ENCODE peak calls at places on chromosomes 4 and X, in six cellular contexts. O is HFF-Myc, L is pancreas, H is A549, B is fibroblast of pulmonary artery, D is GM23338. Y is an unnamed sample.

GRCh38 chr4:88820723-88821368 is 123.2 kb upstream of the NAP1L5 start:
- DNase-seq in O (no peak), L (no peak), H (no peak), B (no peak), D (peak), Y (no peak)

GRCh38 chr4:136928957-136929411 is 603.3 kb downstream of the PCDH18 start:
- DNase-seq in O (no peak), L (peak), H (no peak), B (no peak), D (no peak), Y (no peak)

GRCh38 chrX:70338290-70338689 is 48.4 kb downstream of the KIF4A start:
- DNase-seq in O (no peak), L (no peak), H (no peak), B (no peak), D (no peak), Y (no peak)

GRCh38 chrX:102745513-102746133 is 25.1 kb downstream of the GPRASP3 start:
- DNase-seq in O (no peak), L (peak), H (no peak), B (no peak), D (peak), Y (no peak)

GRCh38 chr4:56804551-56804950 is 16.9 kb downstream of the SPINK2 start:
- DNase-seq in O (no peak), L (no peak), H (no peak), B (peak), D (no peak), Y (peak)

GRCh38 chrX:13506574-13506973 is 62.8 kb upstream of the EGFL6 start:
- DNase-seq in O (no peak), L (peak), H (peak), B (peak), D (peak), Y (peak)

GRCh38 chr4:113657834-113658233 is 103.7 kb downstream of the CAMK2D start:
- DNase-seq in O (no peak), L (no peak), H (no peak), B (no peak), D (no peak), Y (no peak)

GRCh38 chr4:178241601-178242118 is 799.4 kb upstream of the AGA start:
- DNase-seq in O (no peak), L (no peak), H (no peak), B (no peak), D (no peak), Y (no peak)

GRCh38 chr4:5887361-5888221 is 5.3 kb downstream of the CRMP1 start:
- DNase-seq in O (no peak), L (no peak), H (no peak), B (no peak), D (peak), Y (no peak)

GRCh38 chr4:183721207-183722081 is 62.4 kb downstream of the TRAPPC11 start:
- DNase-seq in O (peak), L (peak), H (peak), B (peak), D (peak), Y (peak)

GRCh38 chrX:15663439-15663838 is 1.2 kb downstream of the CLTRN start:
- DNase-seq in O (no peak), L (no peak), H (no peak), B (no peak), D (no peak), Y (no peak)

GRCh38 chr4:139242511-139243051 is 37.4 kb downstream of the MGARP start:
- DNase-seq in O (peak), L (no peak), H (no peak), B (peak), D (no peak), Y (peak)

GRCh38 chrX:118117069-118117405 is 427 bp upstream of the KLHL13 start:
- DNase-seq in O (no peak), L (peak), H (no peak), B (no peak), D (no peak), Y (no peak)

GRCh38 chrX:121146059-121146628 is 98.7 kb downstream of the GLUD2 start:
- DNase-seq in O (no peak), L (no peak), H (no peak), B (peak), D (no peak), Y (no peak)

GRCh38 chr4:148116264-148116663 is 325.9 kb downstream of the NR3C2 start:
- DNase-seq in O (peak), L (no peak), H (no peak), B (peak), D (no peak), Y (peak)

GRCh38 chr4:141587897-141588296 is 48.5 kb upstream of the IL15 start:
- DNase-seq in O (no peak), L (no peak), H (no peak), B (peak), D (no peak), Y (no peak)

GRCh38 chr4:125432078-125432477 is 117.3 kb downstream of the FAT4 start:
- DNase-seq in O (no peak), L (no peak), H (peak), B (peak), D (peak), Y (peak)

GRCh38 chrX:16208601-16209000 is 41.3 kb downstream of the MAGEB17 start:
- DNase-seq in O (no peak), L (no peak), H (no peak), B (no peak), D (peak), Y (no peak)

GRCh38 chrX:55340896-55341433 is 76.2 kb upstream of the PAGE3 start:
- DNase-seq in O (no peak), L (no peak), H (no peak), B (no peak), D (peak), Y (no peak)

DNA sequence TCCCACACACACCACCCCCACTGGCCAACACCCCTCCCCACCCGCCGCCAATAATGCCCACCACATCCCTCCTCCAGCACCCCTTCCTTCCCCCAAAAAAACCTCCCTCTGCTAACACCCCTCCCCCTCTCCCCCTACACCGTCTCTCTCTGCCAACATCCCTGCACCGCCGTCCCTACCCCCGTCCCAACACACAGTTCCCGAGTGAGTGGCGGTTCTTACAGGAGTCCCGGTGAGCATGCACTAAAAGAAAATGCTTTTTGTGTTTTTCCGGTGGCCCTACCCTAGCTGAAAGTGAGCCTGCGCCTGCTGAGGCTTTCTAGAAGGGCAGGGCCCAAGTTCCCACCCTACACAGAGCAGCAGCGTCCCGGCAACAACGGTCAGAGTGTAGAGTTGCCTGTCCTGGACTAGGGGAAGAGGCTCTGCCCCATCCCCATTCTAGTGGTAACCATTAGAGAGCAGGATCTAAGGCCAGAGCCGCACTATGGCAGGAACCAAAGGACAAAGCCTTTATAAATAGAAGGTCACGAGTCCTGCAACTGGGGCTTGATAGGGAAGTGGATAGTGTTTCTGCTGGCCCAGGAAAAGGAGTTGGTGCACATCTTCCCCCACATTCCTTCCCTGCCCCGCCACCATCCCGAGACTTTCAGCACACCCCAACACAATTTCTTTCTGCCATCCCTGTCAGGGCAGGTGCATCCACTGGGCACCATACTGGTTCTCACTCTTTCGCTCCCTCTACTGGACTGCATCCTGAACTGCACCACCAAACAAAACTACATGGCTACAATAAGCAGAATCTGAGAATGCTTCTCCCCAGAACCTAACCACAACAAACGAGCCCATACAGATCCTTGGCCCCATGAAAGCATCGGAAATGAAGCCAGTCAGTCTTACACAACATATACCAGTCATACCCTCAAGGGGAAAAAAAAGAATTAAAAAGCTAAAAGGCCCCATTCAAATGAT is 78.1 kb upstream of the PAGE3 start:
- DNase-seq in O (no peak), L (no peak), H (peak), B (peak), D (peak), Y (peak)
- TF ChIP-seq CTCF in O (peak), L (no peak), H (no peak), B (peak), D (peak), Y (peak)

GRCh38 chr4:174828845-174829701 is at the start of gene GLRA3:
- DNase-seq in O (peak), L (peak), H (peak), B (peak), D (peak), Y (peak)
- H3K4me3 ChIP-seq in O (no peak), L (no peak), H (peak), B (peak), D (peak), Y (peak)

DNA sequence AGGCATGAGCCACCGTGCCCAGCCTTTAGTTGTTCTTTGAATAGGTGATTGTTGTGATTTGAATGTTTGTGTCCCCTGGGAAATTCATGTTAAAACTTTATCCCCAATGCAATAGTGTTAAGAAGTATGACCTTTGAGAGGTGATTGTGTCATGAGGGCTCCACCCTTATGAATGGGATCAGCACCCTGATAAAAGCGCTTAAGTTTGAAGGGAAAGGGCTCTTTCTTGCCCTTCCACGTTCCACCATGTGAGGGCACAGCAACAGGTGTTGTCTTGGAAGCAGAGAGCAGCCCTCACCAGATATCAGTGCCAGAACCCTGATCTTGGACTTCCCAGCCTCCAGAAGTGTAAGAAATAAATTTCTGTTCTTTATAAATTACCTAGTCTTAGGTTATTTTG is 33.7 kb upstream of the RP2 start:
- DNase-seq in O (no peak), L (no peak), H (peak), B (no peak), D (peak), Y (no peak)
- TF ChIP-seq CTCF in O (no peak), L (no peak), H (peak), B (peak), D (peak), Y (peak)

GRCh38 chr4:144648042-144648441 is 2.1 kb downstream of the HHIP start:
- DNase-seq in O (no peak), L (no peak), H (no peak), B (no peak), D (peak), Y (no peak)

GRCh38 chr4:144645621-144646522 is at the start of gene HHIP:
- DNase-seq in O (no peak), L (peak), H (peak), B (peak), D (peak), Y (peak)

GRCh38 chr4:144645102-144645469 is 870 bp upstream of the HHIP start:
- DNase-seq in O (no peak), L (peak), H (no peak), B (peak), D (peak), Y (no peak)

GRCh38 chr4:144647095-144647959 is 1.4 kb downstream of the HHIP start:
- DNase-seq in O (no peak), L (no peak), H (no peak), B (peak), D (peak), Y (peak)

DNA sequence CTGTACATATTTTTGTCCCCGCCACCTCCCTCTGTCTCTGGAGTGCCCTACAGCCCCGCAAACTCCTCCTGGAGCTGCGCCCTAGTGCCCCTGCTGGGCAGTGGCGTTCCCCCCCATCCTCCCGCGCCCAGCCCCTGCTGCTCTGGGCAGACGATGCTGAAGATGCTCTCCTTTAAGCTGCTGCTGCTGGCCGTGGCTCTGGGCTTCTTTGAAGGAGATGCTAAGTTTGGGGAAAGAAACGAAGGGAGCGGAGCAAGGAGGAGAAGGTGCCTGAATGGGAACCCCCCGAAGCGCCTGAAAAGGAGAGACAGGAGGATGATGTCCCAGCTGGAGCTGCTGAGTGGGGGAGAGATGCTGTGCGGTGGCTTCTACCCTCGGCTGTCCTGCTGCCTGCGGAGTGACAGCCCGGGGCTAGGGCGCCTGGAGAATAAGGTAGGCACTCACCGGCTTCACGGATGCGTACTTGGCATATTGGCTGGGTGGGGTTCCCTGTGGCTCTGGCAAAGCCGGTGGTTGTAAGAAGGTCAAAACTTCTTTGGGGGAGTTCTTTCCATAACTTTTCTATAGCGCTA is 653 bp downstream of the HHIP start:
- DNase-seq in O (no peak), L (no peak), H (no peak), B (peak), D (peak), Y (no peak)
- H3K4me3 ChIP-seq in O (peak), L (no peak), H (peak), B (peak), D (peak), Y (peak)

DNA sequence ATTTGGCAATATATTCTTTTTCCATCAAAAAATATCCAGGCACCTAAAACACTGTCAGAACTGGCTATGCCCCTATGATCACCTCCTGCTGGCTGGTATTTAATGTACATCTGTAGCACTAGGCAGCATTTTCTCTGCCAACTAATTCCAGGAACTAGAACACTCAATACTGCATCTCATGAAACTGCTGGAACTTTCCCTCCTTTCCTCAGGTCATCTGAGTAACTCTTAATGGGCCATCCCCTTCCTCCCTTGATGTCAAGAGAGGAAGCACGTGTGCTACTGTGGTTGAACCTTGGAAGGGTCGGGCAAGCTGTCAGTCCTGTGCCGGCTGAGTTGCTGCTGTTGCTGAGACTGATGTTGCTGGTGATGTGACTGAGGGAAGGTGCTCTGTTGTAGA is 39.4 kb downstream of the TMEM165 start:
- DNase-seq in O (no peak), L (no peak), H (peak), B (peak), D (peak), Y (no peak)
- TF ChIP-seq CTCF in O (no peak), L (no peak), H (no peak), B (peak), D (peak), Y (peak)

DNA sequence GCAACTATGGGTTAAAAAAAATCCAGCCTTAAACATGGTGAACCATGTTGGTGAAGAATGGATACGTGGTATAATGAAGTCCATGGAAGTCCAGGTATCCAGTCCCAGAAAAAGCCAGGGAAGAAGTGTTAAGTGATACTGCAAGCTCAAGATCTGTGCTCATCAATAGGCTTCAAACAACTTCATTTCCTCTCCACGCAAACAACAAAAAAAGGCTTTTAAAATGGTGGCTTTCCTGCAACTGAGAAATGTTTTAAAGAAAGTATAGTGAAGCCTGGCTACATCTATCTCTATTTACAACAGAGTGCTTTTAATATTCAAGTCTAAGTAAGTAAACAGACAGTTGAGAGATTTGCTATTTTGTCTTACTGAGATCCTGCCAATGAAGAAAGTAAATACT is 1.6 kb downstream of the TAPT1 start:
- DNase-seq in O (no peak), L (no peak), H (no peak), B (no peak), D (no peak), Y (no peak)
- H3K4me3 ChIP-seq in O (no peak), L (no peak), H (peak), B (peak), D (peak), Y (peak)

Y was measured in fibroblast of villous mesenchyme.